ENCODE peak calls at places on chromosome 11, in eight cellular contexts. M is psoas muscle; V is AG09309; H is NAMALWA; K is effector CD4-positive, alpha-beta T cell; F is astrocyte; R is RKO; D is stimulated activated CD4-positive, alpha-beta T cell treated with anti-CD3 and anti-CD28 coated beads, Interleukin-1b, Interleukin-23, amount 100 ng/mL, for 1 hour. B is an unnamed sample.

GRCh38 chr11:128924109-128924508 is 18.6 kb downstream of the TP53AIP1 start:
- DNase-seq in K (no peak), M (no peak), H (no peak), F (no peak), R (no peak), D (no peak), V (no peak), B (no peak)

GRCh38 chr11:118883368-118884071 is at the start of gene CXCR5:
- DNase-seq in M (no peak), V (no peak), D (no peak), F (peak), H (peak), K (peak), R (no peak), B (no peak)

GRCh38 chr11:67584881-67585873 is 1.6 kb downstream of the GSTP1 start:
- DNase-seq in F (no peak), V (no peak), K (no peak), M (no peak), H (no peak), R (no peak), D (no peak), B (no peak)

GRCh38 chr11:36312593-36312990 is 16.5 kb downstream of the PRR5L start:
- DNase-seq in K (no peak), F (peak), V (peak), M (no peak), R (no peak), H (no peak), D (no peak), B (no peak)

GRCh38 chr11:82523141-82523540 is 210.5 kb downstream of the FAM181B start:
- DNase-seq in H (no peak), K (no peak), F (no peak), V (no peak), M (no peak), R (peak), D (no peak), B (no peak)

GRCh38 chr11:107473797-107474196 is 16.2 kb upstream of the CWF19L2 start:
- DNase-seq in M (no peak), H (no peak), K (no peak), V (peak), D (no peak), F (peak), R (no peak), B (no peak)

GRCh38 chr11:114263510-114264170 is 32.6 kb upstream of the NNMT start:
- DNase-seq in D (no peak), M (no peak), R (no peak), H (no peak), F (no peak), V (no peak), K (no peak), B (no peak)

GRCh38 chr11:61555051-61555969 is 25.6 kb downstream of the SYT7 start:
- DNase-seq in F (no peak), R (no peak), V (no peak), H (no peak), K (no peak), M (no peak), D (no peak), B (no peak)

GRCh38 chr11:35912883-35913614 is 30.8 kb upstream of the LDLRAD3 start:
- DNase-seq in K (no peak), M (no peak), F (no peak), V (no peak), D (no peak), H (no peak), R (no peak), B (no peak)

GRCh38 chr11:17985517-17985916 is 27.3 kb downstream of the SERGEF start:
- DNase-seq in F (peak), D (no peak), K (no peak), R (no peak), V (no peak), H (no peak), M (no peak), B (no peak)

GRCh38 chr11:111606986-111607385 is 4.7 kb downstream of the SIK2 start:
- DNase-seq in F (peak), D (no peak), R (no peak), H (no peak), V (no peak), M (no peak), K (no peak), B (no peak)

GRCh38 chr11:65636810-65637557 is 917 bp upstream of the SIPA1 start:
- DNase-seq in F (no peak), D (no peak), K (no peak), M (no peak), V (no peak), H (no peak), R (no peak), B (no peak)

GRCh38 chr11:65426839-65427690 is 4.5 kb downstream of the NEAT1 start:
- DNase-seq in F (peak), R (peak), D (no peak), H (peak), K (no peak), V (peak), M (peak), B (peak)

GRCh38 chr11:62108971-62109391 is 14.8 kb upstream of the INCENP start:
- DNase-seq in D (no peak), M (no peak), H (no peak), R (no peak), K (no peak), V (no peak), F (peak), B (peak)

GRCh38 chr11:110112457-110112856 is 19.3 kb downstream of the ZC3H12C start:
- DNase-seq in K (no peak), H (no peak), M (no peak), D (no peak), R (no peak), F (no peak), V (no peak), B (no peak)

GRCh38 chr11:57440744-57441414 is 14.0 kb upstream of the SLC43A3 start:
- DNase-seq in K (no peak), H (no peak), F (no peak), M (no peak), V (no peak), D (no peak), R (no peak), B (no peak)

GRCh38 chr11:16987205-16987568 is 27.0 kb downstream of the PLEKHA7 start:
- DNase-seq in K (no peak), V (no peak), D (no peak), R (no peak), M (no peak), H (no peak), F (no peak), B (no peak)

GRCh38 chr11:40241524-40242037 is 1217.9 kb downstream of the LRRC4C start:
- DNase-seq in K (no peak), F (peak), M (peak), R (no peak), V (no peak), D (no peak), H (no peak), B (peak)

B was measured in stromal cell of bone marrow.